ENCODE peak calls at places on chromosomes 7 and 10, in seven cellular contexts. M, R, W, B, F, T and H are unnamed samples.

GRCh38 chr10:63696205-63696604 is 175.0 kb downstream of the REEP3 start:
- DNase-seq in F (no peak), W (no peak), M (no peak), R (no peak), T (no peak), B (no peak), H (no peak)

GRCh38 chr7:1943326-1943725 is 273.2 kb downstream of the ELFN1 start:
- DNase-seq in F (peak; percentile 2), R (no peak), T (no peak), B (no peak), W (no peak), M (peak; percentile 53), H (no peak)

GRCh38 chr7:95527033-95527775 is 41.5 kb downstream of the ASB4 start:
- DNase-seq in W (peak; percentile 84), B (peak; percentile 56), M (peak; percentile 61), F (no peak), T (peak; percentile 65), R (no peak), H (peak; percentile 4)

GRCh38 chr10:22229756-22230330 is 12.0 kb upstream of the EBLN1 start:
- DNase-seq in T (no peak), M (no peak), R (no peak), F (no peak), W (no peak), B (no peak), H (no peak)

GRCh38 chr10:117092386-117092785 is 45.7 kb downstream of the VAX1 start:
- DNase-seq in B (no peak), W (no peak), F (no peak), T (no peak), R (no peak), M (no peak), H (no peak)

GRCh38 chr7:155963771-155964195 is 151.5 kb upstream of the SHH start:
- DNase-seq in T (no peak), M (no peak), F (no peak), B (no peak), R (no peak), W (no peak), H (no peak)

GRCh38 chr10:101063548-101064414 is 2.0 kb downstream of the KAZALD1 start:
- DNase-seq in T (no peak), M (no peak), W (peak; percentile 75), F (no peak), B (no peak), R (no peak), H (no peak)

GRCh38 chr7:20364815-20365214 is 34.1 kb downstream of the ITGB8 start:
- DNase-seq in T (no peak), F (no peak), R (no peak), M (no peak), W (no peak), B (no peak), H (no peak)

GRCh38 chr10:5071411-5072198 is 22.6 kb upstream of the AKR1C3 start:
- DNase-seq in B (peak; percentile 80), R (no peak), F (peak; percentile 47), T (peak; percentile 83), M (no peak), W (peak; percentile 45), H (no peak)

GRCh38 chr10:3622845-3623621 is 162.0 kb downstream of the KLF6 start:
- DNase-seq in W (no peak), M (no peak), B (no peak), T (no peak), R (no peak), F (no peak), H (peak; percentile 55)

GRCh38 chr7:50822716-50823115 is 40.0 kb upstream of the GRB10 start:
- DNase-seq in F (no peak), T (no peak), M (no peak), B (no peak), W (no peak), R (no peak), H (no peak)

GRCh38 chr7:104652865-104653264 is 324.5 kb downstream of the LHFPL3 start:
- DNase-seq in T (no peak), M (no peak), F (no peak), R (no peak), W (no peak), B (no peak), H (no peak)

GRCh38 chr7:115477193-115477651 is 553.3 kb downstream of the TFEC start:
- DNase-seq in R (peak; percentile 44), F (peak; percentile 13), T (peak; percentile 31), M (peak; percentile 67), B (peak; percentile 20), W (peak; percentile 81), H (peak; percentile 3)

GRCh38 chr7:93715234-93715633 is 140.7 kb upstream of the CALCR start:
- DNase-seq in R (peak; percentile 58), W (peak; percentile 89), T (peak; percentile 38), B (peak; percentile 50), F (peak; percentile 26), M (peak; percentile 75), H (peak; percentile 53)

GRCh38 chr10:43855667-43856210 is 207.1 kb upstream of the ZNF32 start:
- DNase-seq in T (no peak), F (peak; percentile 41), M (peak; percentile 47), R (no peak), B (no peak), W (no peak), H (no peak)

GRCh38 chr7:124992881-124993562 is 63.4 kb upstream of the POT1 start:
- DNase-seq in M (no peak), T (no peak), W (no peak), B (no peak), F (no peak), R (no peak), H (no peak)

GRCh38 chr7:142892941-142893340 is 7.4 kb upstream of the TRPV6 start:
- DNase-seq in R (no peak), F (no peak), T (no peak), M (no peak), B (no peak), W (peak; percentile 17), H (no peak)

GRCh38 chr10:42879380-42880254 is 97.0 kb downstream of the BMS1 start:
- DNase-seq in W (peak; percentile 47), F (no peak), M (no peak), R (peak; percentile 41), B (no peak), T (no peak), H (no peak)

GRCh38 chr7:41205600-41205999 is 497.3 kb downstream of the INHBA start:
- DNase-seq in R (no peak), B (no peak), M (no peak), T (no peak), F (no peak), W (no peak), H (no peak)

GRCh38 chr7:5525271-5526189 is 101.9 kb upstream of the TNRC18 start:
- DNase-seq in M (no peak), R (no peak), F (no peak), B (no peak), W (peak; percentile 82), T (no peak), H (no peak)

GRCh38 chr10:99860466-99860865 is 78.0 kb downstream of the ABCC2 start:
- DNase-seq in T (no peak), F (no peak), W (peak; percentile 5), M (no peak), B (no peak), R (no peak), H (no peak)

GRCh38 chr10:21519327-21519933 is 6.1 kb downstream of the SKIDA1 start:
- DNase-seq in R (no peak), B (no peak), M (no peak), T (no peak), F (no peak), W (peak; percentile 35), H (no peak)

GRCh38 chr10:124220971-124221355 is 127.6 kb upstream of the CHST15 start:
- DNase-seq in R (no peak), B (no peak), M (no peak), W (no peak), F (no peak), T (no peak), H (no peak)

GRCh38 chr10:73818402-73818801 is 7.0 kb upstream of the NDST2 start:
- DNase-seq in M (peak; percentile 81), R (no peak), W (peak; percentile 81), T (no peak), F (no peak), B (no peak), H (no peak)

GRCh38 chr7:82816272-82816671 is 346.4 kb downstream of the PCLO start:
- DNase-seq in F (no peak), R (no peak), B (no peak), W (peak; percentile 56), M (no peak), T (no peak), H (no peak)
- TF ChIP-seq CTCF in F (no peak), R (no peak), B (no peak), W (peak; percentile 63), M (no peak), T (no peak), H (no peak)

DNA sequence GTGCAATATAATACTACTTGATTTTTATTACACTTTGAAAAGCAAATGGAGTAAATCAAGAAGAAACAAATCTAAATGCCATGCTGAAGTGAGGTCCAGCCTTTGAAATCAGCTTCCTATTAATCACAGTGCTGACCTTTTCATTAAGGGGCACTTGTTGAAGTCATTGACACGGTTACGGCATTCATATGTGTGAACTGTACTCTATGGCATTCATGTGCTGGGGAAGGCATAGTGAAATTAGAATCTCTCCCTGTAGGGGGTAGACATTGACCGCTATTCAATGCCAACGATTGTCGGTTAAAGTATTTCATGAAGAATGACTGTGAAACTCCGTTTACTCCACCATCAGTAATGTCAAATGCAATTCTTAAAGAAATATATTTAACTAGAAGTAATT is 296.1 kb upstream of the SEMA3A start:
- DNase-seq in R (no peak), M (no peak), W (no peak), T (no peak), B (no peak), F (no peak), H (no peak)
- TF ChIP-seq CTCF in R (no peak), M (no peak), W (no peak), T (no peak), B (no peak), F (no peak), H (no peak)

DNA sequence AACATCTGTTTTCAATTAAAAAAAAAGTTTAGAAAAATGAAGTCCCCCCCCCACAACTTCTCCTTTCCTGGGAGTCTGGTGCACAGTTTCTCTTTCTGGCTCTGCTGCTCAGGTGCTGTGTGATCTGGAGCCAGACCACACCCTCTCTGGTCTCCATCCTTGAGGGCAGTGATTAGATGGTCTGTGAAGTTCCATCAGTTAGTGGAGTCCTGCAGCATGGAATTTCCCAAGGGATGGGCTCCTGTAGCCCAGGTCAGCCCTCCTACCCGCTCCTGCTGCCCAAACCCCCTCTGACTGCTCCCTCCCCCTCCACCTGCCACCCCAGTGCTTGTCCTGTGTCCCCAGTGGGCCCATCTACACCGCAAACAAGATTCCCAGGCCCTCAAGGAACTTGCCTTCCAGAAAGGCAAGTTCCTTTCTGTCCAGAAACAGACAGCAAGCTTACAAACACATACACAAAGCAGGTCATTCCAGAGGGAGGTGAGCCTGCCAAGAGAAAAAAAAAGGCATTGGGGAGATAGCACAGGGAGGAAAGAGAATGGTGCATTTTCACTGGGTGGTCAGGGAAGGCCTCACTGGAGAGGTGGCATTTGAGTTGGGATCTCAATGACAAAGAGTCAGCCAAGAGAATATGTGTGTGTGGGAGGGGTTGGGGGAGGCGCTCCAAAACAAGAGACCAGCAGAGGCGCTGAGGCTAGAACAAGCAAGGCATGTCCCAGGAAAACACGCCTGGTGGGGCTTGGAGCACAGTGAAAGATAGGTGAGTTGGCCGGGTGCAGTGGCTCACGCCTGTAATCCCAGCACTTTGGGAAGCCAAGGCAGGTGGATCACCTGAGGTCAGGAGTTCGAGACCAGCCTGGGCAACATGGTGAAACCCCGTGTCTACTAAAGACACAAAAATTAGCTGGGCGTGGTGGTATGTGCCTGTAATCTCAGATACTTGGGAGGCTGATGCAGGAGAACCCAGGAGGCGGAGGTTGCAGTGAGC is 49.5 kb upstream of the SLC29A3 start:
- DNase-seq in M (no peak), W (peak; percentile 92), R (no peak), B (no peak), F (peak; percentile 52), T (peak; percentile 81), H (no peak)
- TF ChIP-seq CTCF in M (no peak), W (no peak), R (no peak), B (no peak), F (no peak), T (no peak), H (no peak)

GRCh38 chr7:27917774-27918314 is 177.9 kb downstream of the TAX1BP1 start:
- DNase-seq in R (no peak), M (no peak), W (no peak), B (no peak), F (no peak), T (no peak), H (no peak)
- TF ChIP-seq CTCF in R (no peak), M (no peak), W (no peak), B (no peak), F (no peak), T (no peak), H (no peak)